ENCODE peak calls at places on chromosomes 5 and 9, in six cellular contexts. One of them, this sample, is unnamed.

GRCh38 chr5:92222449-92222848 is 839.3 kb upstream of the ARRDC3 start:
- DNase-seq in stimulated activated CD8-positive, alpha-beta memory T cell treated with anti-CD3 and anti-CD28 coated beads, Interleukin-4, amount 100 ng/mL, for 1 hour: no peak
- DNase-seq in posterior vena cava: no peak
- DNase-seq in tibial artery: no peak
- DNase-seq in GM10248: no peak
- DNase-seq in activated T-cell treated with anti-CD3 and anti-CD28 coated beads, Interleukin-2, amount 50 U/mL, for 48 hours: no peak
- DNase-seq in this sample: peak; percentile 4

GRCh38 chr5:139774980-139775654 is 20.5 kb upstream of the PSD2 start:
- DNase-seq in stimulated activated CD8-positive, alpha-beta memory T cell treated with anti-CD3 and anti-CD28 coated beads, Interleukin-4, amount 100 ng/mL, for 1 hour: peak; percentile 61
- DNase-seq in posterior vena cava: peak; percentile 95
- DNase-seq in tibial artery: peak; percentile 81
- DNase-seq in GM10248: peak; percentile 88
- DNase-seq in activated T-cell treated with anti-CD3 and anti-CD28 coated beads, Interleukin-2, amount 50 U/mL, for 48 hours: peak; percentile 92
- DNase-seq in this sample: peak; percentile 63

GRCh38 chr5:109709225-109709624 is 19.5 kb downstream of the MAN2A1 start:
- DNase-seq in stimulated activated CD8-positive, alpha-beta memory T cell treated with anti-CD3 and anti-CD28 coated beads, Interleukin-4, amount 100 ng/mL, for 1 hour: no peak
- DNase-seq in posterior vena cava: no peak
- DNase-seq in tibial artery: no peak
- DNase-seq in GM10248: no peak
- DNase-seq in activated T-cell treated with anti-CD3 and anti-CD28 coated beads, Interleukin-2, amount 50 U/mL, for 48 hours: no peak
- DNase-seq in this sample: no peak

GRCh38 chr9:6877671-6878161 is 119.9 kb downstream of the KDM4C start:
- DNase-seq in stimulated activated CD8-positive, alpha-beta memory T cell treated with anti-CD3 and anti-CD28 coated beads, Interleukin-4, amount 100 ng/mL, for 1 hour: no peak
- DNase-seq in posterior vena cava: no peak
- DNase-seq in tibial artery: no peak
- DNase-seq in GM10248: no peak
- DNase-seq in activated T-cell treated with anti-CD3 and anti-CD28 coated beads, Interleukin-2, amount 50 U/mL, for 48 hours: no peak
- DNase-seq in this sample: no peak

GRCh38 chr5:154334406-154335041 is 111.3 kb upstream of the SAP30L start:
- DNase-seq in stimulated activated CD8-positive, alpha-beta memory T cell treated with anti-CD3 and anti-CD28 coated beads, Interleukin-4, amount 100 ng/mL, for 1 hour: no peak
- DNase-seq in posterior vena cava: no peak
- DNase-seq in tibial artery: no peak
- DNase-seq in GM10248: no peak
- DNase-seq in activated T-cell treated with anti-CD3 and anti-CD28 coated beads, Interleukin-2, amount 50 U/mL, for 48 hours: no peak
- DNase-seq in this sample: no peak

GRCh38 chr5:89893546-89893945 is 516.0 kb downstream of the CETN3 start:
- DNase-seq in stimulated activated CD8-positive, alpha-beta memory T cell treated with anti-CD3 and anti-CD28 coated beads, Interleukin-4, amount 100 ng/mL, for 1 hour: no peak
- DNase-seq in posterior vena cava: no peak
- DNase-seq in tibial artery: no peak
- DNase-seq in GM10248: no peak
- DNase-seq in activated T-cell treated with anti-CD3 and anti-CD28 coated beads, Interleukin-2, amount 50 U/mL, for 48 hours: no peak
- DNase-seq in this sample: no peak

GRCh38 chr5:78813906-78814518 is 165.4 kb upstream of the LHFPL2 start:
- DNase-seq in stimulated activated CD8-positive, alpha-beta memory T cell treated with anti-CD3 and anti-CD28 coated beads, Interleukin-4, amount 100 ng/mL, for 1 hour: no peak
- DNase-seq in posterior vena cava: no peak
- DNase-seq in tibial artery: no peak
- DNase-seq in GM10248: no peak
- DNase-seq in activated T-cell treated with anti-CD3 and anti-CD28 coated beads, Interleukin-2, amount 50 U/mL, for 48 hours: no peak
- DNase-seq in this sample: no peak

GRCh38 chr5:83375049-83375710 is 96.4 kb upstream of the VCAN start:
- DNase-seq in stimulated activated CD8-positive, alpha-beta memory T cell treated with anti-CD3 and anti-CD28 coated beads, Interleukin-4, amount 100 ng/mL, for 1 hour: no peak
- DNase-seq in posterior vena cava: no peak
- DNase-seq in tibial artery: no peak
- DNase-seq in GM10248: no peak
- DNase-seq in activated T-cell treated with anti-CD3 and anti-CD28 coated beads, Interleukin-2, amount 50 U/mL, for 48 hours: no peak
- DNase-seq in this sample: no peak

GRCh38 chr9:15293084-15293483 is 13.9 kb downstream of the TTC39B start:
- DNase-seq in stimulated activated CD8-positive, alpha-beta memory T cell treated with anti-CD3 and anti-CD28 coated beads, Interleukin-4, amount 100 ng/mL, for 1 hour: no peak
- DNase-seq in posterior vena cava: no peak
- DNase-seq in tibial artery: no peak
- DNase-seq in GM10248: no peak
- DNase-seq in activated T-cell treated with anti-CD3 and anti-CD28 coated beads, Interleukin-2, amount 50 U/mL, for 48 hours: no peak
- DNase-seq in this sample: no peak

GRCh38 chr5:128225245-128226030 is 141.9 kb downstream of the SLC12A2 start:
- DNase-seq in stimulated activated CD8-positive, alpha-beta memory T cell treated with anti-CD3 and anti-CD28 coated beads, Interleukin-4, amount 100 ng/mL, for 1 hour: no peak
- DNase-seq in posterior vena cava: no peak
- DNase-seq in tibial artery: no peak
- DNase-seq in GM10248: no peak
- DNase-seq in activated T-cell treated with anti-CD3 and anti-CD28 coated beads, Interleukin-2, amount 50 U/mL, for 48 hours: no peak
- DNase-seq in this sample: no peak

GRCh38 chr5:11047051-11047450 is 286.0 kb upstream of the DAP start:
- DNase-seq in stimulated activated CD8-positive, alpha-beta memory T cell treated with anti-CD3 and anti-CD28 coated beads, Interleukin-4, amount 100 ng/mL, for 1 hour: no peak
- DNase-seq in posterior vena cava: no peak
- DNase-seq in tibial artery: no peak
- DNase-seq in GM10248: no peak
- DNase-seq in activated T-cell treated with anti-CD3 and anti-CD28 coated beads, Interleukin-2, amount 50 U/mL, for 48 hours: no peak
- DNase-seq in this sample: no peak

GRCh38 chr9:107285292-107285691 is 2.2 kb downstream of the RAD23B start:
- DNase-seq in stimulated activated CD8-positive, alpha-beta memory T cell treated with anti-CD3 and anti-CD28 coated beads, Interleukin-4, amount 100 ng/mL, for 1 hour: no peak
- DNase-seq in posterior vena cava: no peak
- DNase-seq in tibial artery: no peak
- DNase-seq in GM10248: no peak
- DNase-seq in activated T-cell treated with anti-CD3 and anti-CD28 coated beads, Interleukin-2, amount 50 U/mL, for 48 hours: no peak
- DNase-seq in this sample: no peak

GRCh38 chr9:87515086-87515485 is 17.4 kb downstream of the DAPK1 start:
- DNase-seq in stimulated activated CD8-positive, alpha-beta memory T cell treated with anti-CD3 and anti-CD28 coated beads, Interleukin-4, amount 100 ng/mL, for 1 hour: no peak
- DNase-seq in posterior vena cava: no peak
- DNase-seq in tibial artery: no peak
- DNase-seq in GM10248: no peak
- DNase-seq in activated T-cell treated with anti-CD3 and anti-CD28 coated beads, Interleukin-2, amount 50 U/mL, for 48 hours: no peak
- DNase-seq in this sample: no peak

GRCh38 chr5:125209650-125210049 is 463.2 kb upstream of the ZNF608 start:
- DNase-seq in stimulated activated CD8-positive, alpha-beta memory T cell treated with anti-CD3 and anti-CD28 coated beads, Interleukin-4, amount 100 ng/mL, for 1 hour: no peak
- DNase-seq in posterior vena cava: no peak
- DNase-seq in tibial artery: no peak
- DNase-seq in GM10248: no peak
- DNase-seq in activated T-cell treated with anti-CD3 and anti-CD28 coated beads, Interleukin-2, amount 50 U/mL, for 48 hours: no peak
- DNase-seq in this sample: no peak

GRCh38 chr9:37531699-37532098 is 44.5 kb downstream of the FBXO10 start:
- DNase-seq in stimulated activated CD8-positive, alpha-beta memory T cell treated with anti-CD3 and anti-CD28 coated beads, Interleukin-4, amount 100 ng/mL, for 1 hour: no peak
- DNase-seq in posterior vena cava: no peak
- DNase-seq in tibial artery: no peak
- DNase-seq in GM10248: no peak
- DNase-seq in activated T-cell treated with anti-CD3 and anti-CD28 coated beads, Interleukin-2, amount 50 U/mL, for 48 hours: peak; percentile 34
- DNase-seq in this sample: no peak

GRCh38 chr5:5810461-5810860 is 388.0 kb downstream of the ICE1 start:
- DNase-seq in stimulated activated CD8-positive, alpha-beta memory T cell treated with anti-CD3 and anti-CD28 coated beads, Interleukin-4, amount 100 ng/mL, for 1 hour: no peak
- DNase-seq in posterior vena cava: no peak
- DNase-seq in tibial artery: no peak
- DNase-seq in GM10248: no peak
- DNase-seq in activated T-cell treated with anti-CD3 and anti-CD28 coated beads, Interleukin-2, amount 50 U/mL, for 48 hours: no peak
- DNase-seq in this sample: no peak

GRCh38 chr9:133203506-133204075 is 5.5 kb downstream of the OBP2B start:
- DNase-seq in stimulated activated CD8-positive, alpha-beta memory T cell treated with anti-CD3 and anti-CD28 coated beads, Interleukin-4, amount 100 ng/mL, for 1 hour: no peak
- DNase-seq in posterior vena cava: no peak
- DNase-seq in tibial artery: peak; percentile 42
- DNase-seq in GM10248: no peak
- DNase-seq in activated T-cell treated with anti-CD3 and anti-CD28 coated beads, Interleukin-2, amount 50 U/mL, for 48 hours: peak; percentile 1
- DNase-seq in this sample: no peak

GRCh38 chr9:72038890-72039410 is 21.5 kb downstream of the C9orf57 start:
- DNase-seq in stimulated activated CD8-positive, alpha-beta memory T cell treated with anti-CD3 and anti-CD28 coated beads, Interleukin-4, amount 100 ng/mL, for 1 hour: peak; percentile 30
- DNase-seq in posterior vena cava: peak; percentile 83
- DNase-seq in tibial artery: peak; percentile 80
- DNase-seq in GM10248: peak; percentile 79
- DNase-seq in activated T-cell treated with anti-CD3 and anti-CD28 coated beads, Interleukin-2, amount 50 U/mL, for 48 hours: peak; percentile 80
- DNase-seq in this sample: peak; percentile 67

GRCh38 chr5:80037366-80037765 is 2.2 kb downstream of the THBS4 start:
- DNase-seq in stimulated activated CD8-positive, alpha-beta memory T cell treated with anti-CD3 and anti-CD28 coated beads, Interleukin-4, amount 100 ng/mL, for 1 hour: no peak
- DNase-seq in posterior vena cava: no peak
- DNase-seq in tibial artery: no peak
- DNase-seq in GM10248: no peak
- DNase-seq in activated T-cell treated with anti-CD3 and anti-CD28 coated beads, Interleukin-2, amount 50 U/mL, for 48 hours: no peak
- DNase-seq in this sample: no peak

GRCh38 chr5:170375283-170375682 is 13.9 kb downstream of the KCNMB1 start:
- DNase-seq in stimulated activated CD8-positive, alpha-beta memory T cell treated with anti-CD3 and anti-CD28 coated beads, Interleukin-4, amount 100 ng/mL, for 1 hour: no peak
- DNase-seq in posterior vena cava: no peak
- DNase-seq in tibial artery: no peak
- DNase-seq in GM10248: no peak
- DNase-seq in activated T-cell treated with anti-CD3 and anti-CD28 coated beads, Interleukin-2, amount 50 U/mL, for 48 hours: no peak
- DNase-seq in this sample: no peak

GRCh38 chr5:16673241-16673998 is 56.6 kb upstream of the RETREG1 start:
- DNase-seq in stimulated activated CD8-positive, alpha-beta memory T cell treated with anti-CD3 and anti-CD28 coated beads, Interleukin-4, amount 100 ng/mL, for 1 hour: no peak
- DNase-seq in posterior vena cava: no peak
- DNase-seq in tibial artery: no peak
- DNase-seq in GM10248: no peak
- DNase-seq in activated T-cell treated with anti-CD3 and anti-CD28 coated beads, Interleukin-2, amount 50 U/mL, for 48 hours: peak; percentile 46
- DNase-seq in this sample: peak; percentile 76

GRCh38 chr5:168261212-168261575 is 30.3 kb upstream of the WWC1 start:
- DNase-seq in stimulated activated CD8-positive, alpha-beta memory T cell treated with anti-CD3 and anti-CD28 coated beads, Interleukin-4, amount 100 ng/mL, for 1 hour: no peak
- DNase-seq in posterior vena cava: no peak
- DNase-seq in tibial artery: no peak
- DNase-seq in GM10248: no peak
- DNase-seq in activated T-cell treated with anti-CD3 and anti-CD28 coated beads, Interleukin-2, amount 50 U/mL, for 48 hours: no peak
- DNase-seq in this sample: no peak

GRCh38 chr9:115651456-115651855 is 502.1 kb upstream of the PAPPA start:
- DNase-seq in stimulated activated CD8-positive, alpha-beta memory T cell treated with anti-CD3 and anti-CD28 coated beads, Interleukin-4, amount 100 ng/mL, for 1 hour: no peak
- DNase-seq in posterior vena cava: no peak
- DNase-seq in tibial artery: no peak
- DNase-seq in GM10248: no peak
- DNase-seq in activated T-cell treated with anti-CD3 and anti-CD28 coated beads, Interleukin-2, amount 50 U/mL, for 48 hours: no peak
- DNase-seq in this sample: no peak

GRCh38 chr5:90446961-90447360 is 27.6 kb downstream of the MBLAC2 start:
- DNase-seq in stimulated activated CD8-positive, alpha-beta memory T cell treated with anti-CD3 and anti-CD28 coated beads, Interleukin-4, amount 100 ng/mL, for 1 hour: no peak
- DNase-seq in posterior vena cava: no peak
- DNase-seq in tibial artery: no peak
- DNase-seq in GM10248: no peak
- DNase-seq in activated T-cell treated with anti-CD3 and anti-CD28 coated beads, Interleukin-2, amount 50 U/mL, for 48 hours: no peak
- DNase-seq in this sample: no peak

GRCh38 chr5:33557605-33558004 is 116.8 kb downstream of the TARS1 start:
- DNase-seq in stimulated activated CD8-positive, alpha-beta memory T cell treated with anti-CD3 and anti-CD28 coated beads, Interleukin-4, amount 100 ng/mL, for 1 hour: no peak
- DNase-seq in posterior vena cava: no peak
- DNase-seq in tibial artery: no peak
- DNase-seq in GM10248: no peak
- DNase-seq in activated T-cell treated with anti-CD3 and anti-CD28 coated beads, Interleukin-2, amount 50 U/mL, for 48 hours: no peak
- DNase-seq in this sample: no peak

GRCh38 chr9:16058131-16058549 is 505.3 kb downstream of the CCDC171 start:
- DNase-seq in stimulated activated CD8-positive, alpha-beta memory T cell treated with anti-CD3 and anti-CD28 coated beads, Interleukin-4, amount 100 ng/mL, for 1 hour: no peak
- DNase-seq in posterior vena cava: no peak
- DNase-seq in tibial artery: no peak
- DNase-seq in GM10248: peak; percentile 26
- DNase-seq in activated T-cell treated with anti-CD3 and anti-CD28 coated beads, Interleukin-2, amount 50 U/mL, for 48 hours: peak; percentile 28
- DNase-seq in this sample: no peak

GRCh38 chr5:72210913-72211670 is 103.8 kb downstream of the MAP1B start:
- DNase-seq in stimulated activated CD8-positive, alpha-beta memory T cell treated with anti-CD3 and anti-CD28 coated beads, Interleukin-4, amount 100 ng/mL, for 1 hour: no peak
- DNase-seq in posterior vena cava: no peak
- DNase-seq in tibial artery: no peak
- DNase-seq in GM10248: no peak
- DNase-seq in activated T-cell treated with anti-CD3 and anti-CD28 coated beads, Interleukin-2, amount 50 U/mL, for 48 hours: no peak
- DNase-seq in this sample: no peak

GRCh38 chr9:134628354-134628736 is 13.3 kb upstream of the COL5A1 start:
- DNase-seq in stimulated activated CD8-positive, alpha-beta memory T cell treated with anti-CD3 and anti-CD28 coated beads, Interleukin-4, amount 100 ng/mL, for 1 hour: no peak
- DNase-seq in posterior vena cava: no peak
- DNase-seq in tibial artery: no peak
- DNase-seq in GM10248: no peak
- DNase-seq in activated T-cell treated with anti-CD3 and anti-CD28 coated beads, Interleukin-2, amount 50 U/mL, for 48 hours: no peak
- DNase-seq in this sample: no peak

GRCh38 chr5:943201-943873 is 50.7 kb downstream of the TRIP13 start:
- DNase-seq in stimulated activated CD8-positive, alpha-beta memory T cell treated with anti-CD3 and anti-CD28 coated beads, Interleukin-4, amount 100 ng/mL, for 1 hour: no peak
- DNase-seq in posterior vena cava: peak; percentile 42
- DNase-seq in tibial artery: no peak
- DNase-seq in GM10248: no peak
- DNase-seq in activated T-cell treated with anti-CD3 and anti-CD28 coated beads, Interleukin-2, amount 50 U/mL, for 48 hours: no peak
- DNase-seq in this sample: no peak

GRCh38 chr5:1141827-1142226 is 30.0 kb upstream of the SLC12A7 start:
- DNase-seq in stimulated activated CD8-positive, alpha-beta memory T cell treated with anti-CD3 and anti-CD28 coated beads, Interleukin-4, amount 100 ng/mL, for 1 hour: no peak
- DNase-seq in posterior vena cava: no peak
- DNase-seq in tibial artery: no peak
- DNase-seq in GM10248: no peak
- DNase-seq in activated T-cell treated with anti-CD3 and anti-CD28 coated beads, Interleukin-2, amount 50 U/mL, for 48 hours: no peak
- DNase-seq in this sample: no peak

GRCh38 chr5:170642776-170643436 is 139.1 kb downstream of the KCNIP1 start:
- DNase-seq in stimulated activated CD8-positive, alpha-beta memory T cell treated with anti-CD3 and anti-CD28 coated beads, Interleukin-4, amount 100 ng/mL, for 1 hour: no peak
- DNase-seq in posterior vena cava: no peak
- DNase-seq in tibial artery: peak; percentile 55
- DNase-seq in GM10248: no peak
- DNase-seq in activated T-cell treated with anti-CD3 and anti-CD28 coated beads, Interleukin-2, amount 50 U/mL, for 48 hours: no peak
- DNase-seq in this sample: no peak

GRCh38 chr9:136087741-136088480 is 7.2 kb downstream of the NACC2 start:
- DNase-seq in stimulated activated CD8-positive, alpha-beta memory T cell treated with anti-CD3 and anti-CD28 coated beads, Interleukin-4, amount 100 ng/mL, for 1 hour: no peak
- DNase-seq in posterior vena cava: peak; percentile 65
- DNase-seq in tibial artery: peak; percentile 62
- DNase-seq in GM10248: no peak
- DNase-seq in activated T-cell treated with anti-CD3 and anti-CD28 coated beads, Interleukin-2, amount 50 U/mL, for 48 hours: no peak
- DNase-seq in this sample: no peak

GRCh38 chr5:67502951-67503350 is 306.4 kb upstream of the CD180 start:
- DNase-seq in stimulated activated CD8-positive, alpha-beta memory T cell treated with anti-CD3 and anti-CD28 coated beads, Interleukin-4, amount 100 ng/mL, for 1 hour: no peak
- DNase-seq in posterior vena cava: no peak
- DNase-seq in tibial artery: no peak
- DNase-seq in GM10248: no peak
- DNase-seq in activated T-cell treated with anti-CD3 and anti-CD28 coated beads, Interleukin-2, amount 50 U/mL, for 48 hours: no peak
- DNase-seq in this sample: no peak

GRCh38 chr5:50963647-50964584 is 297.5 kb downstream of the PARP8 start:
- DNase-seq in stimulated activated CD8-positive, alpha-beta memory T cell treated with anti-CD3 and anti-CD28 coated beads, Interleukin-4, amount 100 ng/mL, for 1 hour: no peak
- DNase-seq in posterior vena cava: no peak
- DNase-seq in tibial artery: no peak
- DNase-seq in GM10248: peak; percentile 22
- DNase-seq in activated T-cell treated with anti-CD3 and anti-CD28 coated beads, Interleukin-2, amount 50 U/mL, for 48 hours: peak; percentile 24
- DNase-seq in this sample: no peak

GRCh38 chr9:114429488-114429887 is 41.7 kb upstream of the AKNA start:
- DNase-seq in stimulated activated CD8-positive, alpha-beta memory T cell treated with anti-CD3 and anti-CD28 coated beads, Interleukin-4, amount 100 ng/mL, for 1 hour: no peak
- DNase-seq in posterior vena cava: no peak
- DNase-seq in tibial artery: no peak
- DNase-seq in GM10248: no peak
- DNase-seq in activated T-cell treated with anti-CD3 and anti-CD28 coated beads, Interleukin-2, amount 50 U/mL, for 48 hours: no peak
- DNase-seq in this sample: no peak

GRCh38 chr5:132687995-132688394 is 14.2 kb downstream of the IL4 start:
- DNase-seq in stimulated activated CD8-positive, alpha-beta memory T cell treated with anti-CD3 and anti-CD28 coated beads, Interleukin-4, amount 100 ng/mL, for 1 hour: no peak
- DNase-seq in posterior vena cava: no peak
- DNase-seq in tibial artery: no peak
- DNase-seq in GM10248: no peak
- DNase-seq in activated T-cell treated with anti-CD3 and anti-CD28 coated beads, Interleukin-2, amount 50 U/mL, for 48 hours: peak; percentile 50
- DNase-seq in this sample: no peak

GRCh38 chr9:100213730-100214477 is 114.9 kb downstream of the INVS start:
- DNase-seq in stimulated activated CD8-positive, alpha-beta memory T cell treated with anti-CD3 and anti-CD28 coated beads, Interleukin-4, amount 100 ng/mL, for 1 hour: no peak
- DNase-seq in posterior vena cava: no peak
- DNase-seq in tibial artery: no peak
- DNase-seq in GM10248: no peak
- DNase-seq in activated T-cell treated with anti-CD3 and anti-CD28 coated beads, Interleukin-2, amount 50 U/mL, for 48 hours: no peak
- DNase-seq in this sample: no peak

GRCh38 chr5:137496919-137497318 is 2.2 kb downstream of the SPOCK1 start:
- DNase-seq in stimulated activated CD8-positive, alpha-beta memory T cell treated with anti-CD3 and anti-CD28 coated beads, Interleukin-4, amount 100 ng/mL, for 1 hour: no peak
- DNase-seq in posterior vena cava: no peak
- DNase-seq in tibial artery: no peak
- DNase-seq in GM10248: no peak
- DNase-seq in activated T-cell treated with anti-CD3 and anti-CD28 coated beads, Interleukin-2, amount 50 U/mL, for 48 hours: no peak
- DNase-seq in this sample: no peak

GRCh38 chr5:77629553-77630245 is 8.8 kb downstream of the OTP start:
- DNase-seq in stimulated activated CD8-positive, alpha-beta memory T cell treated with anti-CD3 and anti-CD28 coated beads, Interleukin-4, amount 100 ng/mL, for 1 hour: no peak
- DNase-seq in posterior vena cava: no peak
- DNase-seq in tibial artery: no peak
- DNase-seq in GM10248: no peak
- DNase-seq in activated T-cell treated with anti-CD3 and anti-CD28 coated beads, Interleukin-2, amount 50 U/mL, for 48 hours: peak; percentile 37
- DNase-seq in this sample: peak; percentile 18

GRCh38 chr9:87615547-87616148 is 110.3 kb upstream of the CTSL start:
- DNase-seq in stimulated activated CD8-positive, alpha-beta memory T cell treated with anti-CD3 and anti-CD28 coated beads, Interleukin-4, amount 100 ng/mL, for 1 hour: no peak
- DNase-seq in posterior vena cava: no peak
- DNase-seq in tibial artery: no peak
- DNase-seq in GM10248: no peak
- DNase-seq in activated T-cell treated with anti-CD3 and anti-CD28 coated beads, Interleukin-2, amount 50 U/mL, for 48 hours: no peak
- DNase-seq in this sample: no peak